ENCODE peak calls at places on chromosomes 16 and 17, in six cellular contexts. One of them, this sample, is unnamed.

GRCh38 chr17:42378597-42379594 is 9.3 kb downstream of the STAT3 start:
- DNase-seq in AG09309: no peak
- DNase-seq in GM19239: no peak
- DNase-seq in glutamatergic neuron: no peak
- DNase-seq in hypothalamus: no peak
- DNase-seq in NCI-H774: peak
- DNase-seq in this sample: no peak

GRCh38 chr17:32555611-32556310 is 69.0 kb downstream of the CDK5R1 start:
- DNase-seq in AG09309: no peak
- DNase-seq in GM19239: no peak
- DNase-seq in glutamatergic neuron: no peak
- DNase-seq in hypothalamus: no peak
- DNase-seq in NCI-H774: no peak
- DNase-seq in this sample: no peak

GRCh38 chr16:67177743-67178699 is 5.7 kb downstream of the MATCAP1 start:
- DNase-seq in AG09309: no peak
- DNase-seq in GM19239: no peak
- DNase-seq in glutamatergic neuron: peak
- DNase-seq in hypothalamus: no peak
- DNase-seq in NCI-H774: peak
- DNase-seq in this sample: no peak

GRCh38 chr16:4966736-4967453 is 8.8 kb downstream of the SEC14L5 start:
- DNase-seq in AG09309: no peak
- DNase-seq in GM19239: no peak
- DNase-seq in glutamatergic neuron: no peak
- DNase-seq in hypothalamus: no peak
- DNase-seq in NCI-H774: no peak
- DNase-seq in this sample: no peak

GRCh38 chr16:1317479-1318267 is 8.2 kb downstream of the UBE2I start:
- DNase-seq in AG09309: no peak
- DNase-seq in GM19239: no peak
- DNase-seq in glutamatergic neuron: no peak
- DNase-seq in hypothalamus: no peak
- DNase-seq in NCI-H774: no peak
- DNase-seq in this sample: no peak

GRCh38 chr17:61260061-61260797 is 139.4 kb upstream of the TBX2 start:
- DNase-seq in AG09309: peak
- DNase-seq in GM19239: no peak
- DNase-seq in glutamatergic neuron: no peak
- DNase-seq in hypothalamus: no peak
- DNase-seq in NCI-H774: no peak
- DNase-seq in this sample: peak

GRCh38 chr17:49631496-49631895 is 46.4 kb downstream of the SPOP start:
- DNase-seq in AG09309: no peak
- DNase-seq in GM19239: no peak
- DNase-seq in glutamatergic neuron: no peak
- DNase-seq in hypothalamus: no peak
- DNase-seq in NCI-H774: no peak
- DNase-seq in this sample: no peak

GRCh38 chr16:63982156-63982555 is 1139.7 kb downstream of the CDH11 start:
- DNase-seq in AG09309: no peak
- DNase-seq in GM19239: no peak
- DNase-seq in glutamatergic neuron: no peak
- DNase-seq in hypothalamus: no peak
- DNase-seq in NCI-H774: no peak
- DNase-seq in this sample: no peak

GRCh38 chr17:78133971-78134898 is 3.7 kb downstream of the TMC8 start:
- DNase-seq in AG09309: no peak
- DNase-seq in GM19239: no peak
- DNase-seq in glutamatergic neuron: peak
- DNase-seq in hypothalamus: peak
- DNase-seq in NCI-H774: peak
- DNase-seq in this sample: no peak

GRCh38 chr17:2929881-2930533 is 133.4 kb downstream of the OR1D5 start:
- DNase-seq in AG09309: no peak
- DNase-seq in GM19239: peak
- DNase-seq in glutamatergic neuron: peak
- DNase-seq in hypothalamus: no peak
- DNase-seq in NCI-H774: no peak
- DNase-seq in this sample: no peak

GRCh38 chr16:69448470-69449193 is 24.2 kb downstream of the CYB5B start:
- DNase-seq in AG09309: peak
- DNase-seq in GM19239: no peak
- DNase-seq in glutamatergic neuron: no peak
- DNase-seq in hypothalamus: no peak
- DNase-seq in NCI-H774: peak
- DNase-seq in this sample: no peak

GRCh38 chr16:74901606-74902005 is 83.3 kb downstream of the WDR59 start:
- DNase-seq in AG09309: no peak
- DNase-seq in GM19239: no peak
- DNase-seq in glutamatergic neuron: no peak
- DNase-seq in hypothalamus: no peak
- DNase-seq in NCI-H774: no peak
- DNase-seq in this sample: no peak

GRCh38 chr16:55760665-55761035 is 72.2 kb downstream of the CES1 start:
- DNase-seq in AG09309: no peak
- DNase-seq in GM19239: no peak
- DNase-seq in glutamatergic neuron: no peak
- DNase-seq in hypothalamus: no peak
- DNase-seq in NCI-H774: no peak
- DNase-seq in this sample: no peak

GRCh38 chr17:79001190-79002020 is 8.2 kb downstream of the CANT1 start:
- DNase-seq in AG09309: no peak
- DNase-seq in GM19239: no peak
- DNase-seq in glutamatergic neuron: no peak
- DNase-seq in hypothalamus: no peak
- DNase-seq in NCI-H774: no peak
- DNase-seq in this sample: no peak

GRCh38 chr16:57966133-57966805 is 4.7 kb downstream of the CNGB1 start:
- DNase-seq in AG09309: no peak
- DNase-seq in GM19239: no peak
- DNase-seq in glutamatergic neuron: no peak
- DNase-seq in hypothalamus: no peak
- DNase-seq in NCI-H774: no peak
- DNase-seq in this sample: no peak

GRCh38 chr16:88783391-88784073 is 1.5 kb downstream of the PIEZO1 start:
- DNase-seq in AG09309: no peak
- DNase-seq in GM19239: no peak
- DNase-seq in glutamatergic neuron: peak
- DNase-seq in hypothalamus: peak
- DNase-seq in NCI-H774: no peak
- DNase-seq in this sample: no peak

GRCh38 chr17:46851029-46851741 is at the start of gene WNT9B:
- DNase-seq in AG09309: no peak
- DNase-seq in GM19239: no peak
- DNase-seq in glutamatergic neuron: peak
- DNase-seq in hypothalamus: no peak
- DNase-seq in NCI-H774: peak
- DNase-seq in this sample: no peak

GRCh38 chr16:65657051-65657450 is 535.2 kb upstream of the CDH11 start:
- DNase-seq in AG09309: no peak
- DNase-seq in GM19239: no peak
- DNase-seq in glutamatergic neuron: no peak
- DNase-seq in hypothalamus: no peak
- DNase-seq in NCI-H774: no peak
- DNase-seq in this sample: no peak

GRCh38 chr16:61042736-61043135 is 993.5 kb downstream of the CDH8 start:
- DNase-seq in AG09309: no peak
- DNase-seq in GM19239: no peak
- DNase-seq in glutamatergic neuron: no peak
- DNase-seq in hypothalamus: no peak
- DNase-seq in NCI-H774: no peak
- DNase-seq in this sample: no peak

GRCh38 chr17:41325611-41326010 is 10.1 kb upstream of the KRTAP17-1 start:
- DNase-seq in AG09309: no peak
- DNase-seq in GM19239: no peak
- DNase-seq in glutamatergic neuron: no peak
- DNase-seq in hypothalamus: no peak
- DNase-seq in NCI-H774: no peak
- DNase-seq in this sample: no peak

GRCh38 chr16:16048904-16049582 is 99.6 kb downstream of the ABCC1 start:
- DNase-seq in AG09309: no peak
- DNase-seq in GM19239: no peak
- DNase-seq in glutamatergic neuron: no peak
- DNase-seq in hypothalamus: no peak
- DNase-seq in NCI-H774: no peak
- DNase-seq in this sample: no peak

GRCh38 chr16:85416267-85417109 is 196.6 kb upstream of the GSE1 start:
- DNase-seq in AG09309: no peak
- DNase-seq in GM19239: peak
- DNase-seq in glutamatergic neuron: peak
- DNase-seq in hypothalamus: no peak
- DNase-seq in NCI-H774: no peak
- DNase-seq in this sample: no peak

GRCh38 chr17:50148226-50149098 is 2.0 kb downstream of the PPP1R9B start:
- DNase-seq in AG09309: no peak
- DNase-seq in GM19239: no peak
- DNase-seq in glutamatergic neuron: peak
- DNase-seq in hypothalamus: peak
- DNase-seq in NCI-H774: no peak
- DNase-seq in this sample: no peak

GRCh38 chr16:79437764-79438728 is 162.5 kb downstream of the MAF start:
- DNase-seq in AG09309: no peak
- DNase-seq in GM19239: no peak
- DNase-seq in glutamatergic neuron: no peak
- DNase-seq in hypothalamus: peak
- DNase-seq in NCI-H774: no peak
- DNase-seq in this sample: no peak

GRCh38 chr17:82948081-82948511 is 108.3 kb upstream of the ZNF750 start:
- DNase-seq in AG09309: no peak
- DNase-seq in GM19239: no peak
- DNase-seq in glutamatergic neuron: no peak
- DNase-seq in hypothalamus: no peak
- DNase-seq in NCI-H774: no peak
- DNase-seq in this sample: no peak

GRCh38 chr17:75748706-75749105 is 16.3 kb downstream of the GALK1 start:
- DNase-seq in AG09309: no peak
- DNase-seq in GM19239: no peak
- DNase-seq in glutamatergic neuron: no peak
- DNase-seq in hypothalamus: no peak
- DNase-seq in NCI-H774: no peak
- DNase-seq in this sample: no peak

GRCh38 chr17:64573214-64573613 is 66.4 kb downstream of the CEP95 start:
- DNase-seq in AG09309: no peak
- DNase-seq in GM19239: no peak
- DNase-seq in glutamatergic neuron: no peak
- DNase-seq in hypothalamus: no peak
- DNase-seq in NCI-H774: no peak
- DNase-seq in this sample: no peak

GRCh38 chr16:10314811-10315210 is 71.0 kb upstream of the ATF7IP2 start:
- DNase-seq in AG09309: no peak
- DNase-seq in GM19239: no peak
- DNase-seq in glutamatergic neuron: no peak
- DNase-seq in hypothalamus: no peak
- DNase-seq in NCI-H774: no peak
- DNase-seq in this sample: no peak

GRCh38 chr17:61353615-61354014 is 46.0 kb upstream of the TBX2 start:
- DNase-seq in AG09309: no peak
- DNase-seq in GM19239: no peak
- DNase-seq in glutamatergic neuron: no peak
- DNase-seq in hypothalamus: no peak
- DNase-seq in NCI-H774: no peak
- DNase-seq in this sample: no peak

This sample was measured in skeletal muscle cell.